ENCODE peak calls at places on chromosome 3, in five cellular contexts. One of them, this sample, is unnamed.

GRCh38 chr3:151305778-151306157 is 10.9 kb downstream of the GPR87 start:
- DNase-seq in left lung: no peak
- DNase-seq in NB4: no peak
- DNase-seq in psoas muscle: no peak
- DNase-seq in sigmoid colon: no peak
- DNase-seq in this sample: no peak

GRCh38 chr3:172694526-172694925 is 16.3 kb downstream of the NCEH1 start:
- DNase-seq in left lung: no peak
- DNase-seq in NB4: no peak
- DNase-seq in psoas muscle: no peak
- DNase-seq in sigmoid colon: no peak
- DNase-seq in this sample: no peak

GRCh38 chr3:175212896-175213295 is 353.8 kb downstream of the NAALADL2 start:
- DNase-seq in left lung: no peak
- DNase-seq in NB4: no peak
- DNase-seq in psoas muscle: no peak
- DNase-seq in sigmoid colon: no peak
- DNase-seq in this sample: peak

GRCh38 chr3:154540950-154541604 is 111.1 kb upstream of the GPR149 start:
- DNase-seq in left lung: no peak
- DNase-seq in NB4: no peak
- DNase-seq in psoas muscle: no peak
- DNase-seq in sigmoid colon: no peak
- DNase-seq in this sample: peak

GRCh38 chr3:187740446-187741399 is 4.5 kb downstream of the BCL6 start:
- DNase-seq in left lung: peak
- DNase-seq in NB4: peak
- DNase-seq in psoas muscle: peak
- DNase-seq in sigmoid colon: peak
- DNase-seq in this sample: peak

GRCh38 chr3:38579551-38580449 is 69.7 kb downstream of the SCN5A start:
- DNase-seq in left lung: peak
- DNase-seq in NB4: no peak
- DNase-seq in psoas muscle: no peak
- DNase-seq in sigmoid colon: no peak
- DNase-seq in this sample: no peak

GRCh38 chr3:133991637-133992036 is 38.1 kb downstream of the SLCO2A1 start:
- DNase-seq in left lung: no peak
- DNase-seq in NB4: peak
- DNase-seq in psoas muscle: no peak
- DNase-seq in sigmoid colon: peak
- DNase-seq in this sample: no peak

GRCh38 chr3:133360476-133360875 is 39.4 kb upstream of the BFSP2 start:
- DNase-seq in left lung: no peak
- DNase-seq in NB4: no peak
- DNase-seq in psoas muscle: no peak
- DNase-seq in sigmoid colon: no peak
- DNase-seq in this sample: no peak

GRCh38 chr3:112007641-112008040 is 8.9 kb downstream of the TAGLN3 start:
- DNase-seq in left lung: no peak
- DNase-seq in NB4: no peak
- DNase-seq in psoas muscle: no peak
- DNase-seq in sigmoid colon: no peak
- DNase-seq in this sample: peak

GRCh38 chr3:177468816-177469590 is 271.7 kb upstream of the TBL1XR1 start:
- DNase-seq in left lung: no peak
- DNase-seq in NB4: no peak
- DNase-seq in psoas muscle: no peak
- DNase-seq in sigmoid colon: no peak
- DNase-seq in this sample: peak

GRCh38 chr3:82281205-82281604 is 519.8 kb upstream of the GBE1 start:
- DNase-seq in left lung: no peak
- DNase-seq in NB4: no peak
- DNase-seq in psoas muscle: no peak
- DNase-seq in sigmoid colon: no peak
- DNase-seq in this sample: no peak

GRCh38 chr3:72259755-72260589 is 475.0 kb upstream of the PROK2 start:
- DNase-seq in left lung: no peak
- DNase-seq in NB4: no peak
- DNase-seq in psoas muscle: no peak
- DNase-seq in sigmoid colon: no peak
- DNase-seq in this sample: no peak

GRCh38 chr3:152853196-152853595 is 18.3 kb downstream of the P2RY1 start:
- DNase-seq in left lung: no peak
- DNase-seq in NB4: no peak
- DNase-seq in psoas muscle: no peak
- DNase-seq in sigmoid colon: no peak
- DNase-seq in this sample: peak

GRCh38 chr3:106528932-106529331 is 660.1 kb upstream of the CBLB start:
- DNase-seq in left lung: no peak
- DNase-seq in NB4: no peak
- DNase-seq in psoas muscle: no peak
- DNase-seq in sigmoid colon: no peak
- DNase-seq in this sample: no peak

GRCh38 chr3:81808900-81809299 is 47.5 kb upstream of the GBE1 start:
- DNase-seq in left lung: no peak
- DNase-seq in NB4: no peak
- DNase-seq in psoas muscle: no peak
- DNase-seq in sigmoid colon: no peak
- DNase-seq in this sample: no peak

GRCh38 chr3:127959873-127960272 is 44.8 kb downstream of the KBTBD12 start:
- DNase-seq in left lung: no peak
- DNase-seq in NB4: peak
- DNase-seq in psoas muscle: no peak
- DNase-seq in sigmoid colon: no peak
- DNase-seq in this sample: peak

GRCh38 chr3:62873672-62874397 is 1.4 kb downstream of the CADPS start:
- DNase-seq in left lung: peak
- DNase-seq in NB4: peak
- DNase-seq in psoas muscle: no peak
- DNase-seq in sigmoid colon: no peak
- DNase-seq in this sample: no peak

GRCh38 chr3:112974894-112975293 is at the start of gene CD200R1:
- DNase-seq in left lung: no peak
- DNase-seq in NB4: peak
- DNase-seq in psoas muscle: no peak
- DNase-seq in sigmoid colon: no peak
- DNase-seq in this sample: no peak

GRCh38 chr3:9565316-9565715 is 11.7 kb upstream of the LHFPL4 start:
- DNase-seq in left lung: no peak
- DNase-seq in NB4: no peak
- DNase-seq in psoas muscle: no peak
- DNase-seq in sigmoid colon: no peak
- DNase-seq in this sample: no peak

GRCh38 chr3:40504636-40505430 is 1.0 kb upstream of the ZNF620 start:
- DNase-seq in left lung: no peak
- DNase-seq in NB4: no peak
- DNase-seq in psoas muscle: peak
- DNase-seq in sigmoid colon: no peak
- DNase-seq in this sample: peak

GRCh38 chr3:116057403-116058006 is 387.8 kb downstream of the LSAMP start:
- DNase-seq in left lung: no peak
- DNase-seq in NB4: no peak
- DNase-seq in psoas muscle: no peak
- DNase-seq in sigmoid colon: no peak
- DNase-seq in this sample: no peak

GRCh38 chr3:117632191-117632590 is 922.6 kb downstream of the TUSC7 start:
- DNase-seq in left lung: no peak
- DNase-seq in NB4: no peak
- DNase-seq in psoas muscle: no peak
- DNase-seq in sigmoid colon: no peak
- DNase-seq in this sample: no peak

GRCh38 chr3:35737080-35737479 is 97.8 kb downstream of the ARPP21 start:
- DNase-seq in left lung: no peak
- DNase-seq in NB4: no peak
- DNase-seq in psoas muscle: no peak
- DNase-seq in sigmoid colon: no peak
- DNase-seq in this sample: no peak

GRCh38 chr3:106403746-106404145 is 534.9 kb upstream of the CBLB start:
- DNase-seq in left lung: no peak
- DNase-seq in NB4: no peak
- DNase-seq in psoas muscle: no peak
- DNase-seq in sigmoid colon: no peak
- DNase-seq in this sample: no peak

DNA sequence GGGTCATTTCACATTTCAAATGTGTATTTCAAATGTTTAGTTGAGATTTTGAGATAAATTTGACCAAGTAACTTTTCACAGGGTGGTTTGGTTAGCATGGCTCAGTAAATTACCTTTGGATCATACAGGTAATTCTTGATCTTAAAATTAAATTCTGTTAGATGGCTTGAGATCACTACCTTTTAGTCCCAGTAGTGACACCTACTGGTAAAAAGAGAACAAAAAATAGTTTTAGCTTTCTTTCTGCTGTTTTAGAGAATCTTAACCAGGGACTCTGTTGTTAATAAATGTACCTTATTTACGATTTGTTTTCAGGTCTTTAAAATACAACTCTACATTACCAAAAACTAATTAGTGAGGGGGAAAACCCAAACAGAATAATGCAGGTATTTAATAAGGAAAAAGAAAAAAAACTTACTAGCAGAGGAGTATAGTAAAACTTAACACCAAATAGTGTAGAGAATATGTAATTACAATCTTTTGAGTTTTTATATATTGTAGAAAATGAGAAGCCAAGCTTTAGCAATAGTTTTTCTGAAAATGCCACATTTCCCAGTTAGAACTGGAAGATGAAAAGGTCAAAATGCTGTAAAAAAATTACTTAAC is 620.3 kb upstream of the AGTR1 start:
- DNase-seq in left lung: no peak
- DNase-seq in NB4: peak
- DNase-seq in psoas muscle: no peak
- DNase-seq in sigmoid colon: no peak
- DNase-seq in this sample: peak
- TF ChIP-seq CTCF in left lung: peak
- TF ChIP-seq CTCF in NB4: peak
- TF ChIP-seq CTCF in psoas muscle: peak
- TF ChIP-seq CTCF in sigmoid colon: peak
- TF ChIP-seq CTCF in this sample: peak

GRCh38 chr3:190320594-190321362 is 1.5 kb downstream of the CLDN1 start:
- DNase-seq in left lung: no peak
- DNase-seq in NB4: no peak
- DNase-seq in psoas muscle: no peak
- DNase-seq in sigmoid colon: no peak
- DNase-seq in this sample: no peak

GRCh38 chr3:190321789-190322603 is at the start of gene CLDN1:
- DNase-seq in left lung: peak
- DNase-seq in NB4: peak
- DNase-seq in psoas muscle: peak
- DNase-seq in sigmoid colon: peak
- DNase-seq in this sample: peak

GRCh38 chr3:190319660-190320059 is 2.6 kb downstream of the CLDN1 start:
- DNase-seq in left lung: no peak
- DNase-seq in NB4: no peak
- DNase-seq in psoas muscle: no peak
- DNase-seq in sigmoid colon: no peak
- DNase-seq in this sample: no peak

GRCh38 chr3:190323241-190323617 is 983 bp upstream of the CLDN1 start:
- DNase-seq in left lung: no peak
- DNase-seq in NB4: no peak
- DNase-seq in psoas muscle: no peak
- DNase-seq in sigmoid colon: no peak
- DNase-seq in this sample: no peak

GRCh38 chr3:190322604-190323240 is 476 bp upstream of the CLDN1 start:
- DNase-seq in left lung: no peak
- DNase-seq in NB4: peak
- DNase-seq in psoas muscle: no peak
- DNase-seq in sigmoid colon: no peak
- DNase-seq in this sample: peak
- H3K4me3 ChIP-seq in left lung: peak
- H3K4me3 ChIP-seq in NB4: no peak
- H3K4me3 ChIP-seq in psoas muscle: peak
- H3K4me3 ChIP-seq in sigmoid colon: peak
- H3K4me3 ChIP-seq in this sample: peak

GRCh38 chr3:75001330-75001729 is 386.9 kb upstream of the CNTN3 start:
- DNase-seq in left lung: no peak
- DNase-seq in NB4: peak
- DNase-seq in psoas muscle: no peak
- DNase-seq in sigmoid colon: no peak
- DNase-seq in this sample: peak
- TF ChIP-seq CTCF in left lung: peak
- TF ChIP-seq CTCF in NB4: no peak
- TF ChIP-seq CTCF in psoas muscle: no peak
- TF ChIP-seq CTCF in sigmoid colon: no peak
- TF ChIP-seq CTCF in this sample: peak

DNA sequence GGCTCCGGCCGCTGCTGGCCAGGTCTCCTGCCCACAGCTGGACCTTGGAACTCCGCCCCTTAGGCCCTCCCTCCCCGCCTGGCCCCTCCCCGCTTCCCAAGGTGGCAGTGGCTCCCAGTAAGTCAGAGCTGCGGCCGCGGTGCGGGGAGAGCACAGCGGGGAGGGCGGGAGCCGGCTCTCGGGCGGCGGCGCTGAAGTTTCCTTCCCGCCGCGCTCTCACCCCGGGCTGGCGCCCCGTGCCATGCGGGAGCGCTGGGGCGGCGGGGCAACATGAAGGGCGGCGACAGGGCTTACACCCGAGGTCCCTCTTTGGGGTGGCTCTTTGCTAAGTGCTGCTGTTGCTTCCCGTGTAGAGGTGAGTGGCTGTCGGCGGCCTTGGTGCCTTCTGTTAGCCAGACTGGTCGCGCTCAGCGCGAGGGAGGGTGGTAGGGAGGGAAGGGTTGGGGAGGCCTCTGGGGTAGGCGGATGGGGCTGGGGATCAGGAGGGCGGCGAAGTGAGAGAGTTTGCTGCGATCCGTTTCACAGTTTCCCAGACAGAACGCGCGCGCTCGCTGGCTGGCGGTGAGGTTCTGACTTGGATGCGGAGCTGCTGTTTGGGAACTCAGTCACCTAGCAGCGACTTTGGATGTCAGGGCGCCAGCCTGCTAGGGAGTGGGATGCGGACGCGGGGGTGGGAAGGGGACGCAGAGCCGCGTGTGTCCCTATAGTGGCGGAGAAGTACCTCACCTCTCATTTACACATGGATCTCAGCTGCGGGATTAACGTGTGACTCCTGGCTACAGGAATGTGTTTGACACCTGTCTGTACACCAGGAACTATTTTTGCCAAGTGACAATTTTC is 145.5 kb upstream of the UMPS start:
- DNase-seq in left lung: peak
- DNase-seq in NB4: no peak
- DNase-seq in psoas muscle: peak
- DNase-seq in sigmoid colon: peak
- DNase-seq in this sample: peak
- H3K4me3 ChIP-seq in left lung: peak
- H3K4me3 ChIP-seq in NB4: no peak
- H3K4me3 ChIP-seq in psoas muscle: peak
- H3K4me3 ChIP-seq in sigmoid colon: peak
- H3K4me3 ChIP-seq in this sample: peak